ENCODE peak calls at places on chromosomes 12 and 14, in ten cellular contexts. Y is NCI-H774, I is mucosa of descending colon, M is KG1, D is astrocyte, F is fibroblast of pulmonary artery, J is adrenal gland, A is stromal cell of bone marrow, X is Ammon's horn, K is cardiac septum. R is an unnamed sample.

GRCh38 chr14:33386771-33387170 is 448.1 kb downstream of the NPAS3 start:
- DNase-seq in Y (no peak), I (no peak), M (no peak), D (peak; percentile 56), F (peak; percentile 11), J (no peak), A (no peak), X (no peak), K (no peak), R (no peak)

GRCh38 chr12:12327802-12328201 is 22.2 kb downstream of the MANSC1 start:
- DNase-seq in Y (peak; percentile 63), I (no peak), M (no peak), D (peak; percentile 45), F (peak; percentile 81), J (no peak), A (peak; percentile 50), X (peak; percentile 80), K (no peak), R (peak; percentile 76)

GRCh38 chr12:48810817-48811453 is 7.4 kb upstream of the CACNB3 start:
- DNase-seq in Y (no peak), I (no peak), M (no peak), D (peak; percentile 89), F (peak; percentile 75), J (peak; percentile 43), A (peak; percentile 66), X (no peak), K (no peak), R (no peak)

GRCh38 chr12:16297521-16297920 is 20.0 kb upstream of the SLC15A5 start:
- DNase-seq in Y (no peak), I (no peak), M (no peak), D (no peak), F (no peak), J (no peak), A (no peak), X (no peak), K (no peak), R (no peak)

GRCh38 chr12:22856120-22856699 is 231.2 kb downstream of the ETNK1 start:
- DNase-seq in Y (peak; percentile 35), I (no peak), M (no peak), D (peak; percentile 34), F (peak; percentile 62), J (no peak), A (peak; percentile 19), X (peak; percentile 40), K (no peak), R (peak; percentile 50)

GRCh38 chr12:114288071-114288470 is 117.9 kb downstream of the TBX5 start:
- DNase-seq in Y (no peak), I (no peak), M (no peak), D (peak; percentile 96), F (peak; percentile 26), J (no peak), A (no peak), X (no peak), K (no peak), R (no peak)

GRCh38 chr14:99479160-99479902 is 1.3 kb downstream of the SETD3 start:
- DNase-seq in Y (no peak), I (no peak), M (no peak), D (no peak), F (peak; percentile 10), J (no peak), A (no peak), X (no peak), K (no peak), R (no peak)

GRCh38 chr14:39431416-39432178 is 636 bp downstream of the FBXO33 start:
- DNase-seq in Y (no peak), I (peak; percentile 83), M (no peak), D (no peak), F (peak; percentile 36), J (peak; percentile 46), A (no peak), X (peak; percentile 46), K (peak; percentile 78), R (peak; percentile 28)

GRCh38 chr12:119740835-119741234 is 72.9 kb downstream of the PRKAB1 start:
- DNase-seq in Y (no peak), I (no peak), M (no peak), D (no peak), F (no peak), J (no peak), A (no peak), X (no peak), K (no peak), R (no peak)

GRCh38 chr14:64303471-64303917 is 9.3 kb upstream of the ESR2 start:
- DNase-seq in Y (peak; percentile 20), I (no peak), M (peak; percentile 16), D (peak; percentile 50), F (peak; percentile 78), J (no peak), A (peak; percentile 35), X (peak; percentile 64), K (no peak), R (peak; percentile 93)

GRCh38 chr14:32457213-32457920 is 128.3 kb downstream of the AKAP6 start:
- DNase-seq in Y (no peak), I (no peak), M (no peak), D (peak; percentile 42), F (peak; percentile 79), J (no peak), A (no peak), X (no peak), K (no peak), R (no peak)

GRCh38 chr12:78759387-78759786 is 105.2 kb upstream of the SYT1 start:
- DNase-seq in Y (no peak), I (no peak), M (no peak), D (peak; percentile 61), F (peak; percentile 97), J (no peak), A (peak; percentile 2), X (no peak), K (no peak), R (peak; percentile 40)

GRCh38 chr12:131775124-131775903 is 52.9 kb upstream of the MMP17 start:
- DNase-seq in Y (no peak), I (no peak), M (no peak), D (no peak), F (no peak), J (no peak), A (no peak), X (no peak), K (peak; percentile 36), R (no peak)

GRCh38 chr14:35879654-35880249 is 53.6 kb downstream of the BRMS1L start:
- DNase-seq in Y (peak; percentile 16), I (no peak), M (no peak), D (peak; percentile 6), F (peak; percentile 44), J (no peak), A (no peak), X (no peak), K (no peak), R (peak; percentile 56)

GRCh38 chr12:110141389-110141788 is 17.2 kb downstream of the IFT81 start:
- DNase-seq in Y (no peak), I (no peak), M (no peak), D (no peak), F (peak; percentile 82), J (peak; percentile 33), A (peak; percentile 68), X (no peak), K (no peak), R (no peak)

GRCh38 chr12:49364989-49365388 is 2.3 kb upstream of the SPATS2 start:
- DNase-seq in Y (no peak), I (no peak), M (no peak), D (peak; percentile 82), F (peak; percentile 90), J (no peak), A (peak; percentile 75), X (no peak), K (no peak), R (no peak)

GRCh38 chr12:79012616-79013015 is 148.0 kb downstream of the SYT1 start:
- DNase-seq in Y (peak; percentile 58), I (no peak), M (no peak), D (peak; percentile 45), F (no peak), J (no peak), A (no peak), X (no peak), K (no peak), R (peak; percentile 99)

GRCh38 chr12:117686911-117687377 is 281.8 kb downstream of the KSR2 start:
- DNase-seq in Y (no peak), I (peak; percentile 55), M (no peak), D (peak; percentile 87), F (no peak), J (no peak), A (peak; percentile 83), X (no peak), K (no peak), R (no peak)

GRCh38 chr12:49200882-49201594 is 12.2 kb upstream of the TUBA1A start:
- DNase-seq in Y (peak; percentile 88), I (no peak), M (peak; percentile 38), D (peak; percentile 85), F (peak; percentile 94), J (peak; percentile 36), A (peak; percentile 78), X (peak; percentile 58), K (no peak), R (peak; percentile 80)

GRCh38 chr12:52975820-52976573 is 27.1 kb downstream of the KRT18 start:
- DNase-seq in Y (peak; percentile 55), I (peak; percentile 66), M (no peak), D (no peak), F (peak; percentile 40), J (no peak), A (no peak), X (no peak), K (no peak), R (peak; percentile 72)

GRCh38 chr12:49623142-49623899 is at the start of gene PRPF40B:
- DNase-seq in Y (peak; percentile 90), I (peak; percentile 91), M (peak; percentile 67), D (peak; percentile 53), F (peak; percentile 81), J (peak; percentile 91), A (peak; percentile 61), X (peak; percentile 90), K (peak; percentile 95), R (peak; percentile 91)